ENCODE peak calls at places on chromosomes 11 and 22, in nine cellular contexts. D is AG09319, W is A549, M is psoas muscle, Q is GM20000, I is esophagus muscularis mucosa, U is ovary, S is pancreas, N is stomach. Y is an unnamed sample.
A peak's percentile ranks its signal among the peaks of the same experiment; 100 is the strongest.

GRCh38 chr11:64323373-64323772 is 5.5 kb downstream of the PRDX5 start:
- DNase-seq in W (no peak), M (no peak), Q (no peak), U (no peak), D (no peak), S (no peak), I (no peak), N (no peak), Y (no peak)

GRCh38 chr22:37854946-37855345 is 5.7 kb downstream of the EIF3L start:
- DNase-seq in M (no peak), S (peak; percentile 76), N (peak; percentile 40), U (no peak), D (no peak), I (no peak), W (no peak), Q (no peak), Y (no peak)

GRCh38 chr11:134521001-134521400 is 109.0 kb upstream of the B3GAT1 start:
- DNase-seq in M (peak; percentile 17), Q (no peak), W (no peak), S (no peak), I (no peak), N (no peak), U (no peak), D (no peak), Y (no peak)

GRCh38 chr11:132551011-132551410 is 981.3 kb downstream of the OPCML start:
- DNase-seq in U (no peak), W (no peak), D (no peak), S (no peak), N (no peak), Q (no peak), M (no peak), I (no peak), Y (no peak)

GRCh38 chr22:17369553-17370035 is 334 bp downstream of the CECR2 start:
- DNase-seq in S (peak; percentile 31), U (peak; percentile 48), D (no peak), I (no peak), W (no peak), N (no peak), Q (peak; percentile 67), M (peak; percentile 78), Y (no peak)

GRCh38 chr11:34126959-34127848 is 21.8 kb downstream of the NAT10 start:
- DNase-seq in M (no peak), U (no peak), Q (no peak), D (no peak), N (no peak), W (no peak), I (no peak), S (no peak), Y (no peak)

GRCh38 chr11:122348658-122349451 is 232.8 kb upstream of the BLID start:
- DNase-seq in I (no peak), D (no peak), S (no peak), W (no peak), M (no peak), U (no peak), N (no peak), Q (no peak), Y (no peak)

GRCh38 chr11:65576867-65577755 is 1.3 kb downstream of the EHBP1L1 start:
- DNase-seq in Q (no peak), I (no peak), S (no peak), M (peak; percentile 95), N (peak; percentile 78), W (peak; percentile 94), D (no peak), U (peak; percentile 54), Y (no peak)

GRCh38 chr11:115334932-115335788 is 169.1 kb downstream of the CADM1 start:
- DNase-seq in W (peak; percentile 6), S (no peak), Q (peak; percentile 12), U (no peak), D (no peak), I (no peak), M (no peak), N (no peak), Y (no peak)

GRCh38 chr11:85718126-85718943 is 32.3 kb upstream of the CCDC89 start:
- DNase-seq in M (no peak), U (no peak), I (no peak), Q (no peak), N (no peak), W (no peak), D (no peak), S (no peak), Y (no peak)

GRCh38 chr11:76695767-76696166 is 25.2 kb upstream of the LRRC32 start:
- DNase-seq in I (no peak), D (no peak), U (no peak), Q (no peak), W (no peak), S (no peak), N (no peak), M (no peak), Y (no peak)

GRCh38 chr11:72642815-72643511 is 31.3 kb downstream of the PDE2A start:
- DNase-seq in M (peak; percentile 80), U (peak; percentile 74), D (no peak), N (peak; percentile 56), W (peak; percentile 80), Q (peak; percentile 93), S (peak; percentile 39), I (no peak), Y (peak; percentile 91)

GRCh38 chr11:119727523-119728081 is 1.4 kb downstream of the NECTIN1 start:
- DNase-seq in N (peak; percentile 59), S (peak; percentile 56), U (peak; percentile 44), D (no peak), M (peak; percentile 62), Q (peak; percentile 79), W (peak; percentile 51), I (no peak), Y (no peak)

GRCh38 chr22:30457964-30458363 is 13.9 kb downstream of the SEC14L3 start:
- DNase-seq in U (no peak), M (no peak), W (no peak), Q (no peak), D (no peak), N (no peak), I (no peak), S (no peak), Y (no peak)

GRCh38 chr11:128424271-128424709 is 163.1 kb downstream of the ETS1 start:
- DNase-seq in M (peak; percentile 81), I (no peak), Q (no peak), W (no peak), U (peak; percentile 48), D (no peak), N (no peak), S (no peak), Y (no peak)

GRCh38 chr11:128421577-128421976 is 165.8 kb downstream of the ETS1 start:
- DNase-seq in N (no peak), M (no peak), I (no peak), S (no peak), W (no peak), U (no peak), D (no peak), Q (no peak), Y (no peak)

GRCh38 chr11:128420943-128421342 is 166.4 kb downstream of the ETS1 start:
- DNase-seq in Q (no peak), U (no peak), I (no peak), D (peak; percentile 93), N (no peak), W (no peak), M (no peak), S (no peak), Y (no peak)

GRCh38 chr11:128424867-128425285 is 162.5 kb downstream of the ETS1 start:
- DNase-seq in I (no peak), W (no peak), S (peak; percentile 63), Q (no peak), D (no peak), U (peak; percentile 55), M (peak; percentile 62), N (peak; percentile 35), Y (no peak)

GRCh38 chr11:128422576-128423370 is 164.6 kb downstream of the ETS1 start:
- DNase-seq in I (no peak), M (peak; percentile 57), Q (no peak), U (no peak), S (no peak), W (no peak), N (peak; percentile 35), D (no peak), Y (no peak)
- TF ChIP-seq CTCF in I (no peak), M (no peak), Q (no peak), U (no peak), S (no peak), W (no peak), N (no peak), D (no peak), Y (no peak)

DNA sequence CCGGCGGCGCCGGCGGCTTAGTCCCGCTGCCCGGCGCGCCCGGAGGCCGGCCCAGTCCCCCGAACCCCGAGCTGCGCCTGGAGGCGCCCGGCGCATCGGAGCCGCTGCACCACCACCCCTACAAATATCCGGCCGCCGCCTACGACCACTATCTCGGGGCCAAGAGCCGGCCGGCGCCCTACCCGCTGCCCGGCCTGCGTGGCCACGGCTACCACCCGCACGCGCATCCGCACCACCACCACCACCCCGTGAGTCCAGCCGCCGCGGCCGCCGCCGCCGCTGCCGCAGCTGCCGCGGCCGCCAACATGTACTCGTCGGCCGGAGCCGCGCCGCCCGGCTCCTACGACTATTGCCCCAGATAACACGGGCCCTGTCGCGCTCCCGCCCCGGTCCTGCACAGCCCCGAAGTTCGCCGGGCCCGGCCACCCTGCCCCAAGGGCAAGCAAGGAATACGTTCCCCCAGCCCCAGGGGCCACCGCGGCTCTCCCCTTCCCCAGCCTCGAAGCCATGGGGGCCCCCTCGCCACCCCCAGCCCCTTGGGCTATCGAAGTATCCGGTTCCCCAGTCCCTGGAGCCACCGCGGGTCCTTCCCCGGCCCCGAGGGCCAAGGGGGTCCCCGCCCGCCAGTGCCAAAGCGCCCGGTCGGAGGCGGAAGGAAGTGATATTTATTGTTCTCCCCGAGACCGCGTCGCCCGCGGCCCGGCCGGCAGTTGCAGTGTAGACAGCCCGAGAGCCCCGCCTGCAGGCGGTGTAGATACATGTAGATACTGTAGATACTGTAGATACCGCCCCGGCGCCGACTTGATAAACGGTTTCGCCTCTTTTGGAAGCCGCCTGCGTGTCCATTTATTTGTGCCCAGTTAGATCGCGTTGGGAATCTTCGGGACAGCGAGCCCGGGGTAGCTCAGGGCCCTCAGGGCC is 6.2 kb downstream of the TBX1 start:
- DNase-seq in Q (peak; percentile 61), W (no peak), M (peak; percentile 76), S (peak; percentile 52), D (no peak), I (no peak), N (peak; percentile 71), U (no peak), Y (no peak)
- TF ChIP-seq CTCF in Q (no peak), W (no peak), M (no peak), S (no peak), D (no peak), I (no peak), N (no peak), U (no peak), Y (no peak)

DNA sequence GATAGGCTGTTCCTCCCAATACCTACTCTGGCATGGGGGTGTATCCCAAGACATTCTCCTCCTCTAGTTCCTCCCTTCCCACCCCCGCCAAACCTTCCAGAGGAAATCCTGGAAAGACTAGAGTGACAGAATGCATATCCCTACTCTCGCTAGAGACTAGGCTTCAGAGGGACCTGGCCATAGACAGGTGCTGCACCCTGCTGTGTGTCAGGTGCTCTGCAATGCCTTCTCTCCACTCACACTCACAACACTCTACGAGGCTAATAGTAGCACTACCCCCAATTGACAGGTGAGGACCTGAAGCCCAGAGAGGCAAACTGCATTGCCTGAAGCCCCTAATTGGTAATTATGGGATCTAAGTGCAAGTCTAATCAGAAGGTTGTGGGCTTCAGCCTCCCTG is 46.2 kb upstream of the LMO1 start:
- DNase-seq in M (peak; percentile 36), W (no peak), Q (no peak), U (no peak), I (no peak), S (no peak), D (no peak), N (no peak), Y (no peak)
- TF ChIP-seq CTCF in M (peak; percentile 44), W (no peak), Q (no peak), U (no peak), I (no peak), S (no peak), D (no peak), N (no peak), Y (peak; percentile 47)

GRCh38 chr22:27992294-27993165 is 73.5 kb upstream of the PITPNB start:
- DNase-seq in M (no peak), S (no peak), Q (no peak), I (no peak), D (no peak), U (peak; percentile 9), N (peak; percentile 19), W (no peak), Y (no peak)
- TF ChIP-seq CTCF in M (no peak), S (no peak), Q (no peak), I (no peak), D (no peak), U (no peak), N (no peak), W (no peak), Y (no peak)

Y was measured in D721Med.